ENCODE peak calls at places on chromosome 10, in nine cellular contexts. T, M, W, I, C, O, J, X and L are unnamed samples.

GRCh38 chr10:125343118-125343752 is 182.9 kb upstream of the CTBP2 start:
- DNase-seq in W (peak; percentile 7), T (no peak), O (peak; percentile 36), I (no peak), M (peak; percentile 51), J (peak; percentile 53), C (no peak), X (no peak), L (no peak)

GRCh38 chr10:68211635-68212034 is 20.3 kb downstream of the ATOH7 start:
- DNase-seq in O (no peak), T (no peak), J (no peak), C (no peak), W (no peak), X (no peak), M (no peak), I (no peak), L (no peak)

GRCh38 chr10:49602380-49603023 is 7.6 kb upstream of the SLC18A3 start:
- DNase-seq in I (no peak), X (no peak), C (peak; percentile 17), T (no peak), O (no peak), J (no peak), W (no peak), M (no peak), L (no peak)

GRCh38 chr10:30825495-30825894 is 195.9 kb upstream of the LYZL2 start:
- DNase-seq in T (no peak), W (no peak), X (no peak), O (peak; percentile 74), J (no peak), I (no peak), C (no peak), M (no peak), L (no peak)

GRCh38 chr10:91201213-91201996 is 19.1 kb upstream of the PCGF5 start:
- DNase-seq in O (no peak), J (peak; percentile 38), I (no peak), X (no peak), W (no peak), M (no peak), T (no peak), C (no peak), L (no peak)

GRCh38 chr10:50585921-50586739 is 37.6 kb downstream of the SGMS1 start:
- DNase-seq in T (no peak), O (peak; percentile 68), W (no peak), M (peak; percentile 77), X (no peak), I (no peak), J (peak; percentile 86), C (no peak), L (no peak)

GRCh38 chr10:62662471-62662870 is 142.0 kb upstream of the ADO start:
- DNase-seq in X (no peak), C (no peak), W (no peak), J (no peak), M (no peak), I (no peak), O (no peak), T (no peak), L (no peak)

GRCh38 chr10:91520657-91521056 is 110.5 kb downstream of the HECTD2 start:
- DNase-seq in M (no peak), J (peak; percentile 22), O (no peak), X (peak; percentile 81), C (no peak), I (peak; percentile 73), T (no peak), W (no peak), L (no peak)

GRCh38 chr10:7515549-7515948 is 104.7 kb upstream of the SFMBT2 start:
- DNase-seq in M (no peak), W (no peak), J (no peak), T (no peak), X (no peak), C (no peak), O (no peak), I (no peak), L (no peak)

GRCh38 chr10:3478153-3478552 is 305.6 kb upstream of the PITRM1 start:
- DNase-seq in C (no peak), W (no peak), X (no peak), M (no peak), T (no peak), O (no peak), J (no peak), I (no peak), L (no peak)

GRCh38 chr10:3476640-3477448 is 304.3 kb upstream of the PITRM1 start:
- DNase-seq in O (no peak), X (no peak), M (no peak), T (no peak), W (no peak), J (no peak), I (no peak), C (no peak), L (no peak)

GRCh38 chr10:3478632-3479240 is 306.2 kb upstream of the PITRM1 start:
- DNase-seq in I (no peak), O (no peak), M (no peak), W (no peak), J (no peak), C (no peak), T (no peak), X (no peak), L (no peak)

GRCh38 chr10:3476186-3476585 is 303.6 kb upstream of the PITRM1 start:
- DNase-seq in C (no peak), T (no peak), M (no peak), W (no peak), X (no peak), I (no peak), O (no peak), J (no peak), L (no peak)

GRCh38 chr10:3477683-3478082 is 305.1 kb upstream of the PITRM1 start:
- DNase-seq in M (no peak), J (peak; percentile 92), W (no peak), O (peak; percentile 90), X (no peak), T (no peak), I (no peak), C (no peak), L (no peak)
- H3K4me3 ChIP-seq in M (no peak overlapping the region), J (no peak overlapping the region), W (no peak overlapping the region), O (no peak overlapping the region), X (no peak overlapping the region), T (no peak overlapping the region), I (no peak overlapping the region), C (no peak overlapping the region), L (no peak overlapping the region)

GRCh38 chr10:28652703-28653102 is 24.6 kb upstream of the BAMBI start:
- DNase-seq in I (no peak), O (no peak), W (no peak), T (no peak), C (no peak), X (no peak), J (no peak), M (no peak), L (no peak)

GRCh38 chr10:28652101-28652500 is 25.2 kb upstream of the BAMBI start:
- DNase-seq in X (no peak), J (no peak), W (no peak), I (no peak), O (no peak), M (no peak), T (no peak), C (no peak), L (no peak)
- TF ChIP-seq CTCF in X (no peak), J (no peak), W (no peak), I (no peak), O (no peak), M (no peak), T (no peak), C (no peak), L (no peak)

DNA sequence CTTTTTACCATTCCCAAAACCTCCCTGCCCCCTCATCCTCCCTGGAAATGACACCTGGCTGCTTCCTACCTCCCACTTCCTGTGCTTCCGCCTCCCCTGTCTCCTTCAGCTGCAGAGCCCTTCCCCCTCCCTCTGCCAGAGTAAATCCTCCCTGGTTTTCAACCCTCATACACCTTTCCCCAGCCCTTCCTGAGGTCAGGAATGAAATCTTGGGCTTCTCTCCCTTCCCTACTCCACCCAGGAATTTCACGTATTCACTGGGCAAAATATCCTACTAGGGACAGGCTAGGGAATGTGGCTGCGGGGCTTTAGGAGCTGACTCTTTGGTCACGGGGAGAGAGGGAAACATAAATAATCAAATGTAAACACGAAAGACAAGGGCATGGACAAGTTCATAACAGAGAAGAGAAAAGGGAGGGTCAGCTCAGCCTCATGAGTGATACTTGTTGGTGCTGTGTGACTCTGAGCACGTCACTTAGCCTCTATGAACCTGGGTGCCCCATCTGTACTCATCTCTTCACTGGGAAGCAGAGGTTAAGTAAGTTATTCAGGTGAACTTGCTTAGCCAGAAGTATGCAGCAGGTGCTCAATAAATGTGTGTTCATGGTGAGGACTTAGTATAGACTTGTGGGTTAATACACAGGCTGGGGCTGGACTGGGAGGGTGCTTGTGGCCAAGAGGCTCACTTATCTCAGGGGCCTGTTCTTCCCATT is 10.1 kb upstream of the DUSP5 start:
- DNase-seq in W (no peak), M (no peak), C (no peak), I (no peak), J (no peak), X (no peak), O (peak; percentile 55), T (no peak), L (no peak)
- H3K4me3 ChIP-seq in W (no peak overlapping the region), M (no peak overlapping the region), C (no peak overlapping the region), I (no peak overlapping the region), J (no peak overlapping the region), X (no peak overlapping the region), O (no peak overlapping the region), T (no peak overlapping the region), L (no peak overlapping the region)

GRCh38 chr10:70053896-70054641 is 1.4 kb downstream of the MACROH2A2 start:
- DNase-seq in I (peak; percentile 12), T (no peak), W (no peak), J (peak; percentile 22), C (peak; percentile 66), O (no peak), X (peak; percentile 19), M (peak; percentile 15), L (no peak)
- TF ChIP-seq CTCF in I (peak; percentile 27), T (peak; percentile 2), W (peak; percentile 6), J (no peak), C (peak; percentile 25), O (peak; percentile 21), X (peak; percentile 10), M (peak; percentile 41), L (peak; percentile 35)

DNA sequence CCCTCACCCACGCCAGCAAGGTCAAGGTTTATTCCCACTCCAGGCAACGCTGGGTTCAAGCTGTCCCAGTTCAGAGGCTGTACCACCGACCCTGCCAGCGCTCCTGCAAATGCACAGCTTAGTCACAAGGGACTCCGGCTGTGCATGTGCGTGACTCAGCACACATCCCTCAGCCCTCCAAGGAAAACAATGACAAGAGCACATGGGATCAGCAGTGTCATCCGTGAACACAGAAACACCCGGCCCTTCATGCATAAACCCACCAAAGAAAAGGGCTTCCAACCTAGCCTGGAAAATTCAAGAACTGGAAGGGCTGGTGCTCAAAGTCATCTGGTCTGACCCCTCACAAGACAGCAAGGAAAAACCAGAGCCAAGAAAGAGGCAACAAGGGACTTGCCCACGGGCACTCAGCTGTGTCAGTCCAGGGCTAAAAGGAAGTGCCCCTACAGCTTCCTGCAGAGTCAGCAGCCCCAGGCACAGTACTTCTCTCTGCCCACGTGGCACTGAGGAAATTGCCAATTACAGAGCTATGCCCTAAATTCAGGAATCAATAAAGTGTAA is 106.1 kb downstream of the KCNMA1 start:
- DNase-seq in M (peak; percentile 60), X (no peak), J (peak; percentile 89), W (peak; percentile 38), I (no peak), O (peak; percentile 92), C (peak; percentile 84), T (no peak), L (peak; percentile 59)
- H3K4me3 ChIP-seq in M (no peak overlapping the region), X (no peak overlapping the region), J (no peak overlapping the region), W (no peak overlapping the region), I (no peak overlapping the region), O (no peak overlapping the region), C (no peak overlapping the region), T (no peak overlapping the region), L (peak overlapping the region; percentile 39)